ENCODE peak calls at places on chromosome 18, in ten cellular contexts. G, C, R, H, P, E, B, M, D and V are unnamed samples.

GRCh38 chr18:22829781-22830180 is 103.3 kb upstream of the RBBP8 start:
- DNase-seq in G (no peak), C (no peak), R (no peak), H (no peak), P (no peak), E (no peak), B (no peak), M (no peak), D (no peak), V (no peak)

GRCh38 chr18:55485666-55486065 is 102.3 kb downstream of the TCF4 start:
- DNase-seq in G (no peak), C (no peak), R (no peak), H (no peak), P (no peak), E (no peak), B (no peak), M (no peak), D (no peak), V (no peak)

GRCh38 chr18:36505701-36506100 is 208.2 kb downstream of the FHOD3 start:
- DNase-seq in G (no peak), C (no peak), R (no peak), H (no peak), P (no peak), E (no peak), B (no peak), M (no peak), D (no peak), V (no peak)

GRCh38 chr18:79507546-79508480 is 112.1 kb downstream of the NFATC1 start:
- DNase-seq in G (no peak), C (no peak), R (no peak), H (no peak), P (no peak), E (peak; percentile 62), B (no peak), M (no peak), D (no peak), V (no peak)

GRCh38 chr18:36392163-36392887 is 94.8 kb downstream of the FHOD3 start:
- DNase-seq in G (no peak), C (no peak), R (no peak), H (no peak), P (no peak), E (no peak), B (no peak), M (peak; percentile 21), D (no peak), V (no peak)

GRCh38 chr18:51168031-51168742 is 29.3 kb downstream of the MEX3C start:
- DNase-seq in G (no peak), C (no peak), R (no peak), H (no peak), P (no peak), E (no peak), B (no peak), M (no peak), D (no peak), V (peak; percentile 7)

GRCh38 chr18:41226186-41226585 is 728.8 kb upstream of the PIK3C3 start:
- DNase-seq in G (no peak), C (no peak), R (no peak), H (no peak), P (no peak), E (no peak), B (no peak), M (peak; percentile 19), D (no peak), V (no peak)

GRCh38 chr18:21834301-21834660 is 93.7 kb downstream of the MIB1 start:
- DNase-seq in G (no peak), C (no peak), R (no peak), H (no peak), P (no peak), E (no peak), B (no peak), M (no peak), D (no peak), V (no peak)

GRCh38 chr18:59024829-59025228 is 114.9 kb upstream of the SEC11C start:
- DNase-seq in G (no peak), C (peak; percentile 52), R (no peak), H (no peak), P (no peak), E (no peak), B (no peak), M (no peak), D (no peak), V (no peak)

GRCh38 chr18:9449580-9449979 is 25.7 kb upstream of the RALBP1 start:
- DNase-seq in G (no peak), C (no peak), R (no peak), H (no peak), P (no peak), E (no peak), B (no peak), M (no peak), D (no peak), V (no peak)

GRCh38 chr18:66506178-66506577 is 97.7 kb downstream of the CDH19 start:
- DNase-seq in G (no peak), C (no peak), R (no peak), H (no peak), P (no peak), E (no peak), B (no peak), M (no peak), D (no peak), V (no peak)

GRCh38 chr18:11320981-11321380 is 171.6 kb upstream of the PIEZO2 start:
- DNase-seq in G (no peak), C (peak; percentile 90), R (no peak), H (no peak), P (no peak), E (no peak), B (no peak), M (peak; percentile 79), D (no peak), V (no peak)

GRCh38 chr18:70232251-70232650 is 26.8 kb upstream of the RTTN start:
- DNase-seq in G (no peak), C (no peak), R (no peak), H (no peak), P (no peak), E (no peak), B (no peak), M (no peak), D (no peak), V (no peak)

GRCh38 chr18:12278153-12278764 is 24.1 kb downstream of the CIDEA start:
- DNase-seq in G (no peak), C (no peak), R (no peak), H (no peak), P (no peak), E (no peak), B (no peak), M (peak; percentile 60), D (no peak), V (no peak)

GRCh38 chr18:48055351-48055750 is 124.9 kb upstream of the SMAD2 start:
- DNase-seq in G (no peak), C (no peak), R (no peak), H (no peak), P (no peak), E (no peak), B (no peak), M (no peak), D (no peak), V (no peak)

GRCh38 chr18:67463829-67464228 is 52.7 kb downstream of the DSEL start:
- DNase-seq in G (no peak), C (no peak), R (no peak), H (no peak), P (peak; percentile 8), E (no peak), B (no peak), M (peak; percentile 6), D (no peak), V (no peak)

GRCh38 chr18:7482342-7482741 is 84.8 kb upstream of the PTPRM start:
- DNase-seq in G (no peak), C (no peak), R (no peak), H (no peak), P (no peak), E (no peak), B (no peak), M (peak; percentile 37), D (no peak), V (peak; percentile 11)

GRCh38 chr18:754666-755065 is 42.2 kb upstream of the ENOSF1 start:
- DNase-seq in G (no peak), C (no peak), R (no peak), H (no peak), P (no peak), E (no peak), B (no peak), M (no peak), D (no peak), V (no peak)